ENCODE peak calls at places on chromosomes 7 and 10, in five cellular contexts. One of them, this sample, is unnamed.

GRCh38 chr7:85186083-85186520 is 754 bp downstream of the SEMA3D start:
- DNase-seq in GM10248: peak; percentile 4
- DNase-seq in colonic mucosa: peak; percentile 21
- DNase-seq in left ventricle myocardium inferior: no peak
- DNase-seq in GM12878: no peak
- DNase-seq in this sample: peak; percentile 10

GRCh38 chr7:74283858-74284447 is 5.3 kb upstream of the CLIP2 start:
- DNase-seq in GM10248: no peak
- DNase-seq in colonic mucosa: no peak
- DNase-seq in left ventricle myocardium inferior: no peak
- DNase-seq in GM12878: no peak
- DNase-seq in this sample: no peak

GRCh38 chr7:132075573-132075972 is 500.7 kb downstream of the PLXNA4 start:
- DNase-seq in GM10248: no peak
- DNase-seq in colonic mucosa: peak; percentile 26
- DNase-seq in left ventricle myocardium inferior: no peak
- DNase-seq in GM12878: no peak
- DNase-seq in this sample: no peak

GRCh38 chr7:146791344-146792300 is 675.0 kb downstream of the CNTNAP2 start:
- DNase-seq in GM10248: no peak
- DNase-seq in colonic mucosa: no peak
- DNase-seq in left ventricle myocardium inferior: no peak
- DNase-seq in GM12878: no peak
- DNase-seq in this sample: no peak

GRCh38 chr7:54785261-54785660 is 26.2 kb upstream of the SEC61G start:
- DNase-seq in GM10248: no peak
- DNase-seq in colonic mucosa: no peak
- DNase-seq in left ventricle myocardium inferior: no peak
- DNase-seq in GM12878: no peak
- DNase-seq in this sample: no peak

GRCh38 chr10:33010132-33011037 is 52.4 kb upstream of the ITGB1 start:
- DNase-seq in GM10248: no peak
- DNase-seq in colonic mucosa: no peak
- DNase-seq in left ventricle myocardium inferior: no peak
- DNase-seq in GM12878: no peak
- DNase-seq in this sample: no peak

GRCh38 chr10:9621216-9621615 is 1396.5 kb upstream of the CELF2 start:
- DNase-seq in GM10248: no peak
- DNase-seq in colonic mucosa: no peak
- DNase-seq in left ventricle myocardium inferior: no peak
- DNase-seq in GM12878: no peak
- DNase-seq in this sample: no peak

GRCh38 chr7:2838873-2839578 is 5.1 kb downstream of the GNA12 start:
- DNase-seq in GM10248: peak; percentile 44
- DNase-seq in colonic mucosa: no peak
- DNase-seq in left ventricle myocardium inferior: no peak
- DNase-seq in GM12878: no peak
- DNase-seq in this sample: no peak

GRCh38 chr7:70694357-70694908 is 437.5 kb upstream of the GALNT17 start:
- DNase-seq in GM10248: peak; percentile 43
- DNase-seq in colonic mucosa: peak; percentile 43
- DNase-seq in left ventricle myocardium inferior: peak; percentile 42
- DNase-seq in GM12878: no peak
- DNase-seq in this sample: peak; percentile 67

GRCh38 chr7:101166909-101167644 is 1.7 kb upstream of the VGF start:
- DNase-seq in GM10248: no peak
- DNase-seq in colonic mucosa: no peak
- DNase-seq in left ventricle myocardium inferior: no peak
- DNase-seq in GM12878: no peak
- DNase-seq in this sample: no peak

GRCh38 chr7:3861941-3862340 is 560.9 kb downstream of the SDK1 start:
- DNase-seq in GM10248: no peak
- DNase-seq in colonic mucosa: peak; percentile 25
- DNase-seq in left ventricle myocardium inferior: no peak
- DNase-seq in GM12878: peak; percentile 1
- DNase-seq in this sample: no peak

GRCh38 chr7:45026984-45027773 is 27.2 kb downstream of the CCM2 start:
- DNase-seq in GM10248: peak; percentile 50
- DNase-seq in colonic mucosa: no peak
- DNase-seq in left ventricle myocardium inferior: no peak
- DNase-seq in GM12878: peak; percentile 40
- DNase-seq in this sample: no peak

DNA sequence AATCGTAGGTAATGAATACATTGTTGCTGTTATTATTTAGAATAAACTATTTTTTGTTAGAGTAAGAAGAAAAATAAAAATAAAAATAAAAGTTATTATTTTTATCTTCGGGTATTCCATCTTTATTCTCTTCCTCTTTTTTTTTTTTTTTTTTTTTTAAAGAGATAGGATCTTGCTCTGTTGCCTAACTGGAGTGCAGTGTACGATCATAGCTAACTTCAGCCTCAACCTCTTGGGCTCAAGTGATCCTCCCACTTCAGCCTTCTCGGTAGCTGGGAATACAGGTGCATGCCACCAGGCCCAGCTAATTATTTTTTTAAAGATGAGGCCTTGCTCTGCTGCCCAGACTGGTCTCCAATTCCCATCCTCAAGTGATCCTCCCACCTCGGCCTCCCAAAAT is 15.4 kb downstream of the STAM start:
- DNase-seq in GM10248: no peak
- DNase-seq in colonic mucosa: no peak
- DNase-seq in left ventricle myocardium inferior: no peak
- DNase-seq in GM12878: no peak
- DNase-seq in this sample: no peak
- TF ChIP-seq CTCF in GM10248: no peak
- TF ChIP-seq CTCF in colonic mucosa: no peak
- TF ChIP-seq CTCF in left ventricle myocardium inferior: no peak
- TF ChIP-seq CTCF in GM12878: no peak
- TF ChIP-seq CTCF in this sample: no peak

DNA sequence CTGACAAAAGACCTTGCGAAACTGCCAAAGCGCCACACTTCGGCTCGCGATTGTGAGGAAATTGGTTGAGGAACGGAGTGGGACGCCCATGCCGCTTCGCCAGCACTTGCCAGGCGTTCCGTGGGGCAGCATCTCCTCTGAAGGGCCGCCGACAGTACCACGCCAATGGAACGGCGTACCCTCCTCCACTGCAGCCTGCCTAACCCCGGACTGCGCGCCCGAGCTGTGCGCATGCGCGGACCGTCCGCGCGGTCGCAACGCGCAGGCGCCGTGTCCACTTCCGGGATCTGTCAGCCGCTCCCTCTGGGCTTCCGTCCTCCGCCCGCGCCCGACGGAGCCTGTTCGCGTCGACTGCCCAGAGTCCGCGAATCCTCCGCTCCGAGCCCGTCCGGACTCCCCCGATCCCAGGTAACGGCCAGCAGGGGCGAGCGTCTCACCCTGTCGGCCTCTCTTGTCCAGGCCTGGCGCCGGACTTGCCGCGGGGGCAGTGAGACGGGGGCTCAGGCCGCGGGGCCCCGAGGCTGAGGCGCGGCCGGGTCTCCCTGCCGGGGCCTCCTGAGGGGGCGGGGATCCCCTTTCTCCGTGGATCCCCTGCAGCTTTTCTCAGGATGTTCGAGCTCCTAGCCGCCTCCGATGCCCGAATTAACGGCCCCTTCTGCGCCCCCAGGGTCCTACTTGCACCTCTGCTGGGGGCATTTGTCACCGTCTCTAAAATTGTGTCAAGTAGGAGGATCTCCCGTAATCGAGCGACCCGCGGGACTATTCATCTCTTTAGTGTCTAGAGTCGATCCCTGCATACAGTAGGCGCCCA is at the start of gene ARPC1A:
- DNase-seq in GM10248: peak; percentile 99
- DNase-seq in colonic mucosa: peak; percentile 90
- DNase-seq in left ventricle myocardium inferior: peak; percentile 90
- DNase-seq in GM12878: peak; percentile 87
- DNase-seq in this sample: peak; percentile 99
- TF ChIP-seq CTCF in GM10248: no peak
- TF ChIP-seq CTCF in colonic mucosa: no peak
- TF ChIP-seq CTCF in left ventricle myocardium inferior: peak; percentile 35
- TF ChIP-seq CTCF in GM12878: peak; percentile 10
- TF ChIP-seq CTCF in this sample: no peak

DNA sequence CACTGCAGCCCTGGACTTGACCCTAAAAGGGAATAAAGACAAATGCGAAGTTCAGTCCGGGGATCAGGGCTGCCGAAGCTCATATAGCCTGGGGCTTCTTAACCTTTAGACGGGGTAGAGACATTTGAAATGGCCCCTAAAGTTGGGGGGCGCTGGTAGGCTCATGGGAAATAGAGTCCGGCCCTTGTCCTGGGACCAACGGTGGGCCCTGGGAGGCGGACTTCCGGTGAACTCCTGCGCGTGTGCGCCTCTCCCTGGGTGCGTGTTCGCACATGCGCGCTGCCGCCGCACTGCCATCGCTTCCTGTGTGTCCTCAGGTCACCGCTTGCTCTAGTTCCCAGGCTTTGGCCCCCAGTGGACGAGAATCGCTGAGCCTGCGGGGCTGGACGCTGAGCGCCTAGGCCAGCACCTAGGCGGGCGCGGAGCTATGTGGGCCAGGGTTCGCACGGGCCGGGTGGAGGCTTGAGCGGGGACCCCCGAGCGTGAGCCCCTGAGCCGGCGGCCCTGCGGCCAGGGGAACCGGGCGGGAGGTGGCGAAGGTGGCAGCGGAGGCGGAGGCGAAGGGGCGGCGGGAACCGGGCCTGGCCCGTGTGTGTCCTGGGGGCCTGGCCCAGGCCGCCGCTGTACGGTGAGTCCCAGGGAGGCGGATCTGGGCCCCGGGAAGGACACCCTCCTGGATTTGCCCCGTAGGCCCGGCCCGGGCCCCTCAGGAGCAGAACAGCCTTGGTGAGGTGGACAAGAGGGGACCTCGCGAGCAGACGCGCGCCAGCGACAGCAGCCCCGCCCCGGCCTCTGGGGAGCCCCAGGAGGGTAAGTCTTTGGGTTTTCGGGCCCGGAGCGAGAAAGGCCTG is 23.0 kb upstream of the ZNF12 start:
- DNase-seq in GM10248: peak; percentile 94
- DNase-seq in colonic mucosa: peak; percentile 93
- DNase-seq in left ventricle myocardium inferior: peak; percentile 94
- DNase-seq in GM12878: peak; percentile 83
- DNase-seq in this sample: peak; percentile 93
- TF ChIP-seq CTCF in GM10248: no peak
- TF ChIP-seq CTCF in colonic mucosa: no peak
- TF ChIP-seq CTCF in left ventricle myocardium inferior: peak; percentile 23
- TF ChIP-seq CTCF in GM12878: no peak
- TF ChIP-seq CTCF in this sample: no peak

GRCh38 chr10:70931168-70931805 is 42.9 kb upstream of the PCBD1 start:
- DNase-seq in GM10248: no peak
- DNase-seq in colonic mucosa: no peak
- DNase-seq in left ventricle myocardium inferior: no peak
- DNase-seq in GM12878: no peak
- DNase-seq in this sample: no peak
- TF ChIP-seq CTCF in GM10248: no peak
- TF ChIP-seq CTCF in colonic mucosa: no peak
- TF ChIP-seq CTCF in left ventricle myocardium inferior: no peak
- TF ChIP-seq CTCF in GM12878: no peak
- TF ChIP-seq CTCF in this sample: no peak

GRCh38 chr7:97008275-97008917 is 3.0 kb downstream of the DLX6 start:
- DNase-seq in GM10248: no peak
- DNase-seq in colonic mucosa: no peak
- DNase-seq in left ventricle myocardium inferior: no peak
- DNase-seq in GM12878: no peak
- DNase-seq in this sample: no peak
- TF ChIP-seq CTCF in GM10248: no peak
- TF ChIP-seq CTCF in colonic mucosa: no peak
- TF ChIP-seq CTCF in left ventricle myocardium inferior: no peak
- TF ChIP-seq CTCF in GM12878: no peak
- TF ChIP-seq CTCF in this sample: no peak

GRCh38 chr10:70132098-70133029 is at the start of gene AIFM2:
- DNase-seq in GM10248: peak; percentile 82
- DNase-seq in colonic mucosa: peak; percentile 92
- DNase-seq in left ventricle myocardium inferior: peak; percentile 83
- DNase-seq in GM12878: no peak
- DNase-seq in this sample: peak; percentile 86
- TF ChIP-seq CTCF in GM10248: no peak
- TF ChIP-seq CTCF in colonic mucosa: no peak
- TF ChIP-seq CTCF in left ventricle myocardium inferior: no peak
- TF ChIP-seq CTCF in GM12878: no peak
- TF ChIP-seq CTCF in this sample: no peak

DNA sequence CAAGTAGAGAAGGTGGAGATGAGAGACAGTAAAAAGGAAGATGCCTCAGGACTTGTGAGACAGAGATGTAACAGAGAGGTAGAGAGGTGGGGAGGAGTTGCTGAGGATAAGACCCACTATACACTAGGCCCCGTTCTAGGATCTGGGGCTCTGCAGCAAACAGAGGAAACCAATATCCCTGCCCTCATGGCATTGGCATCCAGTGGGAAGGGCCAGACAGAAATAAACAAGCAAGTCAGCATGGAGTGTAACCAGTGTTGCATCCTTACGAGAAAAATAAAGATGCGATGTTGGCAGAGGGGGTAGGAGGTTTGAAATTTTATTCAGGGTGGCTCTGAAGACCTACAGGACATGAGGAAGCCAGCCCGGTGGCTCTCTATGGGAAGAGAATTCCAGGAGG is 22.0 kb upstream of the EEPD1 start:
- DNase-seq in GM10248: no peak
- DNase-seq in colonic mucosa: no peak
- DNase-seq in left ventricle myocardium inferior: no peak
- DNase-seq in GM12878: no peak
- DNase-seq in this sample: no peak
- TF ChIP-seq CTCF in GM10248: no peak
- TF ChIP-seq CTCF in colonic mucosa: no peak
- TF ChIP-seq CTCF in left ventricle myocardium inferior: no peak
- TF ChIP-seq CTCF in GM12878: no peak
- TF ChIP-seq CTCF in this sample: no peak